ENCODE peak calls at places on chromosome 5, in six cellular contexts. E, N, P, B, X and C are unnamed samples. For H3K4me1 and H3K9me3, the result is how much of the 10 kb centered on the place peaks cover.

GRCh38 chr5:80576383-80576782 is 6.3 kb upstream of the ANKRD34B start:
- DNase-seq in B (no peak), E (no peak), X (no peak), P (no peak), N (no peak), C (no peak)

GRCh38 chr5:111999286-111999685 is 242.3 kb upstream of the NREP start:
- DNase-seq in E (peak), B (no peak), P (no peak), N (no peak), X (no peak), C (no peak)

GRCh38 chr5:36374275-36374862 is 72.7 kb upstream of the RANBP3L start:
- DNase-seq in B (no peak), X (no peak), E (peak), N (no peak), P (no peak), C (no peak)

GRCh38 chr5:181133083-181133482 is 2.1 kb upstream of the OR2V1 start:
- DNase-seq in X (no peak), B (no peak), P (no peak), E (no peak), N (no peak), C (no peak)

GRCh38 chr5:130520211-130520610 is 615.9 kb downstream of the CHSY3 start:
- DNase-seq in X (no peak), E (no peak), N (no peak), B (no peak), P (no peak), C (no peak)

GRCh38 chr5:75567710-75568109 is 43.5 kb upstream of the ANKDD1B start:
- DNase-seq in N (peak), E (peak), P (no peak), X (no peak), B (no peak), C (no peak)

GRCh38 chr5:148459669-148460068 is 75.9 kb downstream of the FBXO38 start:
- DNase-seq in X (no peak), B (no peak), P (no peak), E (no peak), N (no peak), C (no peak)

GRCh38 chr5:50655810-50656205 is 10.6 kb upstream of the PARP8 start:
- DNase-seq in E (no peak), B (no peak), N (no peak), X (no peak), P (peak), C (no peak)

GRCh38 chr5:95631991-95632675 is 12.2 kb downstream of the GPR150 start:
- DNase-seq in E (peak), N (no peak), X (no peak), P (no peak), B (no peak), C (peak)

GRCh38 chr5:150672237-150672883 is 11.3 kb downstream of the MYOZ3 start:
- DNase-seq in N (no peak), P (peak), E (no peak), B (no peak), X (peak), C (no peak)

GRCh38 chr5:91706785-91707520 is 323.8 kb upstream of the ARRDC3 start:
- DNase-seq in B (no peak), N (no peak), X (no peak), P (no peak), E (no peak), C (no peak)

GRCh38 chr5:12272389-12272788 is 368.1 kb upstream of the CTNND2 start:
- DNase-seq in E (no peak), X (peak), N (no peak), P (no peak), B (no peak), C (no peak)

GRCh38 chr5:120464627-120465280 is 654 bp downstream of the PRR16 start:
- DNase-seq in N (no peak), E (peak), B (no peak), X (no peak), P (peak), C (peak)

GRCh38 chr5:88248743-88249540 is 19.7 kb downstream of the TMEM161B start:
- DNase-seq in E (no peak), P (no peak), B (no peak), X (no peak), N (no peak), C (no peak)

GRCh38 chr5:88245241-88245892 is 23.3 kb downstream of the TMEM161B start:
- DNase-seq in B (no peak), E (no peak), X (no peak), N (no peak), P (no peak), C (no peak)

GRCh38 chr5:88248094-88248493 is 20.6 kb downstream of the TMEM161B start:
- DNase-seq in E (no peak), N (no peak), B (no peak), X (no peak), P (no peak), C (no peak)

GRCh38 chr5:88244686-88245085 is 24.0 kb downstream of the TMEM161B start:
- DNase-seq in E (peak), N (no peak), X (no peak), B (no peak), P (no peak), C (no peak)

DNA sequence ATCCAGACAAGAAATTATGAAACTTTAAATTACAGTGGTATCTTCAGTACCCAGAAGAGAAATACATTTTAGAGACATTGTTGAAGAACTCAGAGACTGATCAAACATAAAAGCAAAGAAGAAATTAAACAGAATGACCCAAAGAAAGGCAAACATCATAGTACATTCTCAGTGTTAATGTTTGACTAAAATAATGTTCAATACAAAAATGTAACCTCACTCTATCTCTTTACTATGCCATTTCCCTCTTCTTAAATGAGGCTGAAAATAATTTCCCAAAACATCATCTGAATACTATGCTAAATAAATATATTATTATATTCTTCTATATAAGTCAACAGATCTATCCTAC is 22.8 kb downstream of the TMEM161B start:
- DNase-seq in X (no peak), B (no peak), P (no peak), N (no peak), E (no peak), C (no peak)
- H3K4me1 ChIP-seq in X (under half), B (under half), P (under half), N (under half), E (under half), C (under half)

DNA sequence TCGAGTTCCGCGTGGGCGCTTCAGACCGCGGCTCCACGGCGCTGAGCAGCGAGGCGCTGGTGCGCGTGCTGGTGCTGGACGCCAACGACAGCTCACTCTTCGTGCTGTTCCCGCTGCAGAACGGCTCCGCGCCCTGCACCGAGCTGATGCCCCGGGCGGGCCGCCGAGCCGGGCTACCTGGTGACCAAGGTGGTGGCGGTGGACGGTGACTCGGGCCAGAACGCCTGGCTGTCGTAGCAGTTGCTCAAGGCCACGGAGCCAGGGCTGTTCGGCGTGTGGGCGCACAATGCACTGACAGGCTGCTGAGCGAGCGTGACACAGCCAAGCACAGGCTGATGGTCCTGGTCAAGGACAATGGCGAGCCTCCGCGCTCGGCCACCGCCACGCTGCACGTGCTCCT is 3.7 kb upstream of the PCDHB15 start:
- DNase-seq in X (no peak), E (no peak), N (no peak), P (no peak), B (no peak), C (no peak)
- H3K9me3 ChIP-seq in X (under half), E (under half), N (under half), P (half or more), B (under half), C (under half)

GRCh38 chr5:14144586-14145355 is 1.6 kb downstream of the TRIO start:
- DNase-seq in E (peak), X (no peak), B (peak), P (peak), N (peak), C (peak)
- TF ChIP-seq POLR2A in E (peak), X (no peak), B (peak), P (no peak), N (no peak), C (peak)

DNA sequence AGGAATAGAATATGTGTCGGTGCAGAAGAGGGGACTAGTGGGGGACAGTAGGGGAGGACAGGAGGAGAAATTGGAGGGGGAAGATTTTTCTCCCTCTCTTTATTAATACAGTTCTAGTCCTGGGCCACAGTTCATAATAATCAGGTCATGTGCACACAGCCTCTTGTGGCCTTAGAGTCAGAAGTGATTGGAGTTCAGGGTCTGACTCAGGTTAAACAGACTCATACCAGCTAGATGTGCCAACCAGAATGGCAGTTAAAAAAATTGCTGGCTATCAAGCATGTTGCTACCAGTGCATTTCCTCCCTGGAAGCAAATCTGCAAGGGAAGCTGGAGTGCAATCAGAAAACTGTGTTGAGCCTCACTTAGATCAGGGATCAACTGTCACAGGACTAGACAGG is 132.7 kb upstream of the MAP1B start:
- DNase-seq in P (no peak), N (no peak), B (no peak), E (no peak), X (no peak), C (no peak)
- H3K4me1 ChIP-seq in P (under half), N (under half), B (under half), E (under half), X (under half), C (under half)

GRCh38 chr5:32713396-32714381 is 2.6 kb downstream of the NPR3 start:
- DNase-seq in E (peak), N (no peak), P (no peak), X (no peak), B (peak), C (no peak)
- H3K9me3 ChIP-seq in E (under half), N (under half), P (under half), X (under half), B (under half), C (under half)

DNA sequence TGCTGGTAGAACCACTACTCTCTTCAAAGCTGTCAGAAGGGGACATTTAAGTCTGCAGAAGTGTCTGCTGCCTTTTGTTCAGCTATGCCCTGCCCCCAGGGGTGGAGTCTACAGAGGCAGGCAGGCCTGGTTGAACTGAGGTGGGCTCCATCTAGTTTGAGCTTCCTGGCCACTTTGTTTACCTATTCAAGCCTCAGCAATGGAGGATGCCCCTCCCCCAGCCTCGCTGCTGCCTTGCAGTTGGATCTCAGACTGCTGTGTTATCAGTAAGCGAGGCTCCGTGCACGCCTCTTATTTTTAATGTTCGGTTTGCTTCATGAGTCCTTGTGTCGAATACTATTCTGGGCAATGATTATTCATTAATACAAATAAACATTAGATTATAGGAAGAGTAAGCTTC is 3.1 kb upstream of the SLC27A6 start:
- DNase-seq in E (no peak), N (no peak), B (no peak), P (no peak), X (no peak), C (no peak)
- TF ChIP-seq POLR2A in E (no peak), N (no peak), B (no peak), P (no peak), X (no peak), C (no peak)

GRCh38 chr5:179796877-179797608 is 3.3 kb downstream of the LTC4S start:
- DNase-seq in X (no peak), N (no peak), B (peak), E (no peak), P (no peak), C (peak)

GRCh38 chr5:179795049-179795862 is 1.5 kb downstream of the LTC4S start:
- DNase-seq in X (no peak), P (peak), B (peak), N (no peak), E (no peak), C (peak)

GRCh38 chr5:179794575-179794974 is 789 bp downstream of the LTC4S start:
- DNase-seq in E (no peak), N (no peak), X (no peak), B (peak), P (no peak), C (no peak)

GRCh38 chr5:179797741-179798140 is 4.0 kb downstream of the LTC4S start:
- DNase-seq in E (no peak), N (no peak), P (no peak), X (no peak), B (peak), C (no peak)

GRCh38 chr5:179795863-179796833 is 2.4 kb downstream of the LTC4S start:
- DNase-seq in E (peak), X (no peak), B (peak), P (peak), N (no peak), C (peak)
- H3K4me1 ChIP-seq in E (under half), X (under half), B (under half), P (half or more), N (under half), C (under half)

DNA sequence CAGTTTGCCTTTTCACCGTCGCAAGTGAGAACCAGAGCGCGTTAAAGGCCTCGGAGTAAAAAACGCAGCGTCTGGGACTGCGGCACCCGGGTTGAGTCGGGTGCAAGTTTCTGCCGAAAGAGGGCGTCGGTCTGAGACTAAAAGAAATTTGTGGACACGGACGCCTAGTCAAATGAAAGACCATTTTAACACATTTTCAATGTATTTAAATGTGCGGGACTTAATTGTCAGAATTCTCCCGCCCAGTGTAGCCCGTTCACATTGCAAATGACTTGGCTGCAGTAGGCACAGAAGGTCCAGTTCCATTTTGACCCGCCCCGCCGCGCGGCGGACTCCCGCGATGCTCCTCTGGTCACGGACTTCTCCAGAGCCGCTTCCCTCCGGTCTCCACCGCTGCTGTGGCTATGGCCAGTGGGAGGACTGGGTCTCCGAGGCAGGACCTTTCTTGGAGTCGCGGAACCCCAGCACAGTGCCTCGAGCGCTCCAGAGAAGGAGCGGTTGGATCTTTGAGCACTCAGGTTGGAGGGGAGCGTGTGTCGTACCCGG is 1.3 kb upstream of the NPR3 start:
- DNase-seq in X (no peak), N (peak), P (peak), E (peak), B (peak), C (no peak)
- H3K9me3 ChIP-seq in X (under half), N (under half), P (under half), E (under half), B (under half), C (under half)